ENCODE peak calls at places on chromosomes 16 and 17, in nine cellular contexts. Q is AG09309, Y is HL-60, E is B cell, K is ovary, F is neural crest cell, V is bronchial epithelial cell, L is RWPE1, T is stomach. H is an unnamed sample.

GRCh38 chr17:48374650-48375230 is 55.3 kb downstream of the SKAP1 start:
- DNase-seq in T (peak; percentile 43), V (peak; percentile 11), Y (no peak), K (no peak), Q (no peak), F (no peak), L (peak; percentile 16), E (peak; percentile 10), H (peak; percentile 8)

GRCh38 chr17:7823581-7824001 is 10.4 kb upstream of the KDM6B start:
- DNase-seq in Y (no peak), L (no peak), V (no peak), K (no peak), T (no peak), Q (no peak), E (no peak), F (no peak), H (no peak)

GRCh38 chr17:82449136-82449882 is 1.2 kb downstream of the CYBC1 start:
- DNase-seq in Y (no peak), K (no peak), V (no peak), F (no peak), E (peak; percentile 86), T (peak; percentile 54), L (no peak), Q (no peak), H (no peak)

GRCh38 chr17:50560185-50560824 is at the start of gene CACNA1G:
- DNase-seq in E (peak; percentile 98), Q (no peak), T (peak; percentile 88), F (peak; percentile 95), K (peak; percentile 93), Y (peak; percentile 64), L (peak; percentile 97), V (peak; percentile 59), H (peak; percentile 74)

GRCh38 chr16:20944861-20945390 is 44.4 kb downstream of the LYRM1 start:
- DNase-seq in V (peak; percentile 42), Y (peak; percentile 5), F (no peak), E (no peak), Q (no peak), L (no peak), T (no peak), K (no peak), H (peak; percentile 31)

GRCh38 chr17:19348081-19348650 is 14.4 kb downstream of the B9D1 start:
- DNase-seq in L (no peak), T (no peak), E (no peak), K (no peak), Q (no peak), V (no peak), Y (no peak), F (no peak), H (no peak)

GRCh38 chr17:77662796-77663195 is 295.7 kb upstream of the TNRC6C start:
- DNase-seq in L (no peak), E (no peak), Y (no peak), V (no peak), F (no peak), Q (no peak), T (no peak), K (no peak), H (no peak)

GRCh38 chr17:41894791-41895331 is 23.9 kb downstream of the ACLY start:
- DNase-seq in L (no peak), Y (no peak), T (no peak), V (peak; percentile 20), E (no peak), F (no peak), K (no peak), Q (peak; percentile 91), H (peak; percentile 97)

GRCh38 chr16:6165330-6165984 is 1067.9 kb upstream of the EEF2KMT start:
- DNase-seq in E (no peak), V (peak; percentile 0), Q (no peak), T (no peak), L (peak; percentile 1), F (no peak), K (no peak), Y (no peak), H (no peak)

GRCh38 chr17:42288078-42288984 is at the start of gene STAT5A:
- DNase-seq in K (peak; percentile 89), T (peak; percentile 89), V (peak; percentile 60), F (peak; percentile 54), Q (no peak), Y (no peak), E (peak; percentile 92), L (peak; percentile 65), H (peak; percentile 78)

GRCh38 chr17:17204041-17204591 is 2.0 kb downstream of the PLD6 start:
- DNase-seq in K (no peak), T (peak; percentile 34), L (no peak), Q (no peak), Y (no peak), E (no peak), F (no peak), V (no peak), H (no peak)

GRCh38 chr16:10920726-10921427 is 21.4 kb downstream of the DEXI start:
- DNase-seq in Q (no peak), F (no peak), E (no peak), L (no peak), Y (no peak), V (no peak), T (no peak), K (no peak), H (no peak)

GRCh38 chr17:75498019-75498725 is 17.2 kb downstream of the CASKIN2 start:
- DNase-seq in F (no peak), L (no peak), V (no peak), E (no peak), Q (no peak), T (no peak), Y (no peak), K (no peak), H (no peak)

GRCh38 chr17:75498726-75499213 is 16.6 kb downstream of the CASKIN2 start:
- DNase-seq in Q (no peak), Y (no peak), E (no peak), F (no peak), K (no peak), L (no peak), T (no peak), V (no peak), H (no peak)

GRCh38 chr17:75494326-75494877 is 20.9 kb downstream of the CASKIN2 start:
- DNase-seq in Q (no peak), K (no peak), V (no peak), T (no peak), L (no peak), F (no peak), E (no peak), Y (no peak), H (no peak)

GRCh38 chr17:75493476-75494129 is 21.7 kb downstream of the CASKIN2 start:
- DNase-seq in E (no peak), Y (no peak), L (no peak), V (no peak), Q (no peak), K (no peak), F (no peak), T (no peak), H (no peak)

GRCh38 chr17:75496005-75496404 is 19.3 kb downstream of the CASKIN2 start:
- DNase-seq in V (no peak), F (no peak), L (no peak), Q (no peak), Y (no peak), K (no peak), T (no peak), E (no peak), H (no peak)
- TF ChIP-seq CTCF in V (no peak), F (no peak), L (no peak), Q (no peak), Y (no peak), K (no peak), T (no peak), E (no peak), H (no peak)

DNA sequence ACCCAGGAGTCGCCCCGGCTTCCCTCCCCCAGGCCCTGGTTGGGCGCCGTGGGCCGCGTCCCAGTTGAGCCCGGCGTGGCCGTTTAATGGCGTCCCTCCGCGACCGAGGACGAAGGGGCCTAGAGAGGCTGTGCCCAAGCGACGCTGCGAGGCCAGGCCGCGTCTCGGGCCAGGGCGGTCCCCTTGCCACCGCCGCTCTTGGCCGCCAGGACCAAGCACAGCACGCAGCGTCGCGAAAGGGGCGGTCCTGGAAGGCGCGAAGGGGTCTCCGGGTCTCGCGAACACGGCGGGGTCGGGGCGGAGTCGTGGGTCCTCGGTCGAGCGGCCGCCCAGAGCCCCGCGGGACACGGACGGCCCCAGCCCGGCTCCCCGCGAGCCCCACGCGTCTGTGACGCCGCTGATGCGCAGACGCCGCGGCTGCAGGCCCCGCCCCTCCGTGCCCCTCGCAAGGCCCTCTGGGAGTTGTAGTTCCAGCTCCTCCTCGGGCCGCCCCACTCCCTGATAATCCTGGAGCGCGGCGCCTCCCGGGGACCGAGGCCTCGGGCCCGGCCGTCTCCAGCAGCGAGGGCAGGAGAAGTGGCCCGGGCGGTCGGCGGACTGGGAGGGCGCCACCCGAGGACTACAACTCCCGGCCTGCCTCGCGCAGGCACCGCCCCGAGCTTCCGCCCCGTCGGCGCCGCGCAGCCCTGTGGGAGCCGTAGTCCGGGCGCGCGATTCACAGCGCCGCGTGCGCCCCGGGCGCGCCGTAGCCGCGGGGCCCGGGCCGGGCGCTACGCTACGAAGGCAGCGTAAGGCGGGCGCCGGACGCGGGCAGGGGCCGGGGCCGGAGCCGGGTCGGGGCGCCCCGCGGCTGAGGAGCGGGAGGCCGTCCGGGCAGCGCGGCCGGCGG is at the start of gene CAPN15:
- DNase-seq in T (peak; percentile 90), L (peak; percentile 69), Y (peak; percentile 91), Q (peak; percentile 44), E (peak; percentile 97), K (peak; percentile 91), F (peak; percentile 83), V (peak; percentile 49), H (peak; percentile 74)
- TF ChIP-seq CTCF in T (peak; percentile 32), L (no peak), Y (no peak), Q (peak; percentile 3), E (peak; percentile 16), K (no peak), F (peak; percentile 48), V (peak; percentile 14), H (no peak)

DNA sequence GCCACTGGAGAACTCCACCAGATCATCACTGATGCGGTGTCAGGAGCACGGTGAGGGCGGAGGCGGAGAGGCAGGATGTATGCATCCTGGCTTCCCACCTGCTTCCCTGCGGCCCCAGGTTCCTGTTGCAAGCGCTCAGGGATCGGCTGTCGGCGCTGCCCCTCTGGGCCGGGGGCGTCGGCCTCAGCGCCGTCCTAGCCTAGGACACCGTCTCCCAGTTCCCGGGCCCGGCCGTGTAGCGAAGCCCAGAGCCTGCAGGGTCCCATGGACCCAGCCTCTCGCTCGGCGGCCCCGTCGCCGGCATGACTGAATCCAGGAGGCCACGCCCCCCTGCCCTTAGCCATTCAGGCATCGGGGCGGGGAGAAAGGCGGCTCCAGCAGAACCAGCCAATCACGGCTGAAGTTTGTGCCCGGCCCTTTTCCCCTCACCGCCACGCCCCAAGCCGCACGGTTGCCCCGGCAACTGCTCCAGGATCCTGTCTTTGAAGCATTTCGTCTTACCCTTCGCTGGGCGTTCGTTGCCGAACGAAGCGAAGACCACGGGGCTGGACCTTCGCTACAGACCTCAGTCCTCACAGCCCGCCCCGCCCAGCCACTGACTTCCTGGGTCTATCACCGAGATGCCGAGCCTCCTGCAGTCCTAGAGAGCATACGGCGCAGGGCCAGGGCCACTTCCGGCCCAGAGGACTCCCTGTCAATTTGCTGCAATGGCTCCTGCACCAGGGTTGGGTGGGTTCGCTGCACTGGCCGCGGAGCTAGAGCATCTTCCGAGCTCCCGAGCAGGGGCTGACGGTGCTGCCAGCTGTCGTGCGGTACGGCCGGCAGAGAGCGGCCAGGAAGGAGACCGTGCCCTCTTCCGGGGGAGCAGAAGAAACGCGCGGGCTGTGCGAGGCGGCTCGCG is 10.6 kb upstream of the ZNF213 start:
- DNase-seq in T (peak; percentile 98), F (peak; percentile 98), V (peak; percentile 84), K (peak; percentile 95), E (peak; percentile 97), L (peak; percentile 94), Y (peak; percentile 82), Q (peak; percentile 52), H (peak; percentile 90)
- TF ChIP-seq CTCF in T (peak; percentile 19), F (peak; percentile 47), V (peak; percentile 43), K (peak; percentile 10), E (no peak), L (no peak), Y (no peak), Q (peak; percentile 33), H (peak; percentile 27)

GRCh38 chr17:76088041-76088867 is 9.3 kb downstream of the ZACN start:
- DNase-seq in V (no peak), F (no peak), Q (no peak), L (no peak), Y (no peak), K (no peak), E (peak; percentile 14), T (no peak), H (no peak)
- TF ChIP-seq CTCF in V (no peak), F (peak; percentile 25), Q (no peak), L (no peak), Y (no peak), K (no peak), E (no peak), T (no peak), H (no peak)

H was measured in fibroblast of mammary gland.